ENCODE peak calls at places on chromosomes 4 and X, in ten cellular contexts. One of them, this sample, is unnamed.

GRCh38 chr4:84897516-84897915 is 69.0 kb downstream of the WDFY3 start:
- DNase-seq in RPMI8226: no peak
- DNase-seq in AG04449: no peak
- DNase-seq in lung: no peak
- DNase-seq in GM12892: no peak
- DNase-seq in stimulated activated CD8-positive, alpha-beta memory T cell treated with anti-CD3 and anti-CD28 coated beads, Interleukin-7, amount 100 ng/mL, for 24 hours: no peak
- DNase-seq in hypothalamus: no peak
- DNase-seq in HL-60: no peak
- DNase-seq in mesothelial cell of epicardium: no peak
- DNase-seq in NCI-H748 treated with DMSO at 0.1 percent for 48 hours: no peak
- DNase-seq in this sample: no peak

GRCh38 chr4:93771640-93772411 is 56.7 kb upstream of the ATOH1 start:
- DNase-seq in lung: no peak
- DNase-seq in GM12892: no peak
- DNase-seq in mesothelial cell of epicardium: no peak
- DNase-seq in stimulated activated CD8-positive, alpha-beta memory T cell treated with anti-CD3 and anti-CD28 coated beads, Interleukin-7, amount 100 ng/mL, for 24 hours: no peak
- DNase-seq in NCI-H748 treated with DMSO at 0.1 percent for 48 hours: no peak
- DNase-seq in RPMI8226: no peak
- DNase-seq in HL-60: no peak
- DNase-seq in hypothalamus: no peak
- DNase-seq in AG04449: no peak
- DNase-seq in this sample: no peak

GRCh38 chr4:25903905-25904747 is 9.9 kb upstream of the SMIM20 start:
- DNase-seq in AG04449: no peak
- DNase-seq in NCI-H748 treated with DMSO at 0.1 percent for 48 hours: no peak
- DNase-seq in RPMI8226: peak
- DNase-seq in stimulated activated CD8-positive, alpha-beta memory T cell treated with anti-CD3 and anti-CD28 coated beads, Interleukin-7, amount 100 ng/mL, for 24 hours: no peak
- DNase-seq in lung: no peak
- DNase-seq in GM12892: no peak
- DNase-seq in hypothalamus: no peak
- DNase-seq in HL-60: no peak
- DNase-seq in mesothelial cell of epicardium: no peak
- DNase-seq in this sample: no peak

GRCh38 chr4:55431710-55432336 is 36.1 kb downstream of the TMEM165 start:
- DNase-seq in mesothelial cell of epicardium: no peak
- DNase-seq in hypothalamus: no peak
- DNase-seq in stimulated activated CD8-positive, alpha-beta memory T cell treated with anti-CD3 and anti-CD28 coated beads, Interleukin-7, amount 100 ng/mL, for 24 hours: no peak
- DNase-seq in AG04449: no peak
- DNase-seq in HL-60: no peak
- DNase-seq in NCI-H748 treated with DMSO at 0.1 percent for 48 hours: no peak
- DNase-seq in lung: no peak
- DNase-seq in GM12892: no peak
- DNase-seq in RPMI8226: no peak
- DNase-seq in this sample: no peak

GRCh38 chrX:79444694-79445093 is 77.6 kb upstream of the ITM2A start:
- DNase-seq in hypothalamus: no peak
- DNase-seq in HL-60: no peak
- DNase-seq in RPMI8226: no peak
- DNase-seq in AG04449: no peak
- DNase-seq in stimulated activated CD8-positive, alpha-beta memory T cell treated with anti-CD3 and anti-CD28 coated beads, Interleukin-7, amount 100 ng/mL, for 24 hours: no peak
- DNase-seq in lung: no peak
- DNase-seq in mesothelial cell of epicardium: no peak
- DNase-seq in NCI-H748 treated with DMSO at 0.1 percent for 48 hours: no peak
- DNase-seq in GM12892: no peak
- DNase-seq in this sample: no peak

GRCh38 chr4:102819588-102820365 is 7.6 kb downstream of the UBE2D3 start:
- DNase-seq in AG04449: no peak
- DNase-seq in RPMI8226: no peak
- DNase-seq in hypothalamus: no peak
- DNase-seq in lung: no peak
- DNase-seq in mesothelial cell of epicardium: no peak
- DNase-seq in GM12892: no peak
- DNase-seq in NCI-H748 treated with DMSO at 0.1 percent for 48 hours: no peak
- DNase-seq in stimulated activated CD8-positive, alpha-beta memory T cell treated with anti-CD3 and anti-CD28 coated beads, Interleukin-7, amount 100 ng/mL, for 24 hours: no peak
- DNase-seq in HL-60: no peak
- DNase-seq in this sample: no peak

GRCh38 chr4:186473933-186474332 is 81.4 kb downstream of the MTNR1A start:
- DNase-seq in hypothalamus: no peak
- DNase-seq in RPMI8226: no peak
- DNase-seq in stimulated activated CD8-positive, alpha-beta memory T cell treated with anti-CD3 and anti-CD28 coated beads, Interleukin-7, amount 100 ng/mL, for 24 hours: no peak
- DNase-seq in NCI-H748 treated with DMSO at 0.1 percent for 48 hours: no peak
- DNase-seq in HL-60: no peak
- DNase-seq in GM12892: no peak
- DNase-seq in AG04449: no peak
- DNase-seq in mesothelial cell of epicardium: no peak
- DNase-seq in lung: no peak
- DNase-seq in this sample: no peak

GRCh38 chrX:112694811-112695210 is 15.1 kb upstream of the LHFPL1 start:
- DNase-seq in RPMI8226: no peak
- DNase-seq in GM12892: no peak
- DNase-seq in NCI-H748 treated with DMSO at 0.1 percent for 48 hours: no peak
- DNase-seq in hypothalamus: no peak
- DNase-seq in HL-60: no peak
- DNase-seq in mesothelial cell of epicardium: no peak
- DNase-seq in AG04449: no peak
- DNase-seq in stimulated activated CD8-positive, alpha-beta memory T cell treated with anti-CD3 and anti-CD28 coated beads, Interleukin-7, amount 100 ng/mL, for 24 hours: no peak
- DNase-seq in lung: no peak
- DNase-seq in this sample: no peak

GRCh38 chrX:68599256-68600152 is 48.0 kb upstream of the STARD8 start:
- DNase-seq in AG04449: no peak
- DNase-seq in hypothalamus: no peak
- DNase-seq in lung: no peak
- DNase-seq in HL-60: no peak
- DNase-seq in NCI-H748 treated with DMSO at 0.1 percent for 48 hours: no peak
- DNase-seq in GM12892: peak
- DNase-seq in stimulated activated CD8-positive, alpha-beta memory T cell treated with anti-CD3 and anti-CD28 coated beads, Interleukin-7, amount 100 ng/mL, for 24 hours: no peak
- DNase-seq in mesothelial cell of epicardium: no peak
- DNase-seq in RPMI8226: peak
- DNase-seq in this sample: no peak

GRCh38 chr4:6598641-6599040 is 23.7 kb downstream of the MAN2B2 start:
- DNase-seq in GM12892: no peak
- DNase-seq in HL-60: no peak
- DNase-seq in NCI-H748 treated with DMSO at 0.1 percent for 48 hours: no peak
- DNase-seq in RPMI8226: no peak
- DNase-seq in AG04449: no peak
- DNase-seq in stimulated activated CD8-positive, alpha-beta memory T cell treated with anti-CD3 and anti-CD28 coated beads, Interleukin-7, amount 100 ng/mL, for 24 hours: no peak
- DNase-seq in hypothalamus: no peak
- DNase-seq in mesothelial cell of epicardium: no peak
- DNase-seq in lung: no peak
- DNase-seq in this sample: no peak

GRCh38 chr4:165877291-165877690 is 4.3 kb downstream of the TLL1 start:
- DNase-seq in hypothalamus: no peak
- DNase-seq in lung: no peak
- DNase-seq in mesothelial cell of epicardium: no peak
- DNase-seq in AG04449: no peak
- DNase-seq in stimulated activated CD8-positive, alpha-beta memory T cell treated with anti-CD3 and anti-CD28 coated beads, Interleukin-7, amount 100 ng/mL, for 24 hours: no peak
- DNase-seq in GM12892: no peak
- DNase-seq in RPMI8226: no peak
- DNase-seq in HL-60: no peak
- DNase-seq in NCI-H748 treated with DMSO at 0.1 percent for 48 hours: no peak
- DNase-seq in this sample: no peak

GRCh38 chr4:145954924-145955339 is 16.3 kb upstream of the ZNF827 start:
- DNase-seq in stimulated activated CD8-positive, alpha-beta memory T cell treated with anti-CD3 and anti-CD28 coated beads, Interleukin-7, amount 100 ng/mL, for 24 hours: no peak
- DNase-seq in RPMI8226: peak
- DNase-seq in HL-60: no peak
- DNase-seq in GM12892: no peak
- DNase-seq in NCI-H748 treated with DMSO at 0.1 percent for 48 hours: no peak
- DNase-seq in AG04449: no peak
- DNase-seq in lung: no peak
- DNase-seq in hypothalamus: no peak
- DNase-seq in mesothelial cell of epicardium: no peak
- DNase-seq in this sample: no peak

GRCh38 chrX:129553619-129554288 is 13.7 kb downstream of the OCRL start:
- DNase-seq in HL-60: peak
- DNase-seq in AG04449: no peak
- DNase-seq in NCI-H748 treated with DMSO at 0.1 percent for 48 hours: no peak
- DNase-seq in hypothalamus: no peak
- DNase-seq in GM12892: no peak
- DNase-seq in stimulated activated CD8-positive, alpha-beta memory T cell treated with anti-CD3 and anti-CD28 coated beads, Interleukin-7, amount 100 ng/mL, for 24 hours: no peak
- DNase-seq in lung: no peak
- DNase-seq in RPMI8226: peak
- DNase-seq in mesothelial cell of epicardium: no peak
- DNase-seq in this sample: no peak

GRCh38 chrX:100404851-100405250 is 5.2 kb downstream of the PCDH19 start:
- DNase-seq in hypothalamus: no peak
- DNase-seq in mesothelial cell of epicardium: no peak
- DNase-seq in AG04449: no peak
- DNase-seq in NCI-H748 treated with DMSO at 0.1 percent for 48 hours: no peak
- DNase-seq in lung: no peak
- DNase-seq in HL-60: no peak
- DNase-seq in GM12892: no peak
- DNase-seq in RPMI8226: no peak
- DNase-seq in stimulated activated CD8-positive, alpha-beta memory T cell treated with anti-CD3 and anti-CD28 coated beads, Interleukin-7, amount 100 ng/mL, for 24 hours: no peak
- DNase-seq in this sample: no peak

GRCh38 chr4:185358514-185359433 is 37.0 kb downstream of the LRP2BP start:
- DNase-seq in mesothelial cell of epicardium: no peak
- DNase-seq in AG04449: peak
- DNase-seq in NCI-H748 treated with DMSO at 0.1 percent for 48 hours: no peak
- DNase-seq in stimulated activated CD8-positive, alpha-beta memory T cell treated with anti-CD3 and anti-CD28 coated beads, Interleukin-7, amount 100 ng/mL, for 24 hours: no peak
- DNase-seq in HL-60: no peak
- DNase-seq in GM12892: no peak
- DNase-seq in lung: no peak
- DNase-seq in RPMI8226: no peak
- DNase-seq in hypothalamus: no peak
- DNase-seq in this sample: no peak

GRCh38 chr4:89823416-89823815 is 13.5 kb downstream of the SNCA start:
- DNase-seq in NCI-H748 treated with DMSO at 0.1 percent for 48 hours: no peak
- DNase-seq in stimulated activated CD8-positive, alpha-beta memory T cell treated with anti-CD3 and anti-CD28 coated beads, Interleukin-7, amount 100 ng/mL, for 24 hours: no peak
- DNase-seq in HL-60: no peak
- DNase-seq in hypothalamus: no peak
- DNase-seq in lung: no peak
- DNase-seq in RPMI8226: no peak
- DNase-seq in GM12892: no peak
- DNase-seq in AG04449: no peak
- DNase-seq in mesothelial cell of epicardium: no peak
- DNase-seq in this sample: no peak

GRCh38 chrX:68433155-68433980 is at the start of gene OPHN1:
- DNase-seq in HL-60: peak
- DNase-seq in hypothalamus: peak
- DNase-seq in NCI-H748 treated with DMSO at 0.1 percent for 48 hours: no peak
- DNase-seq in lung: peak
- DNase-seq in RPMI8226: no peak
- DNase-seq in mesothelial cell of epicardium: peak
- DNase-seq in AG04449: no peak
- DNase-seq in stimulated activated CD8-positive, alpha-beta memory T cell treated with anti-CD3 and anti-CD28 coated beads, Interleukin-7, amount 100 ng/mL, for 24 hours: no peak
- DNase-seq in GM12892: no peak
- DNase-seq in this sample: peak

GRCh38 chr4:96986800-96987199 is 1146.9 kb downstream of the PDHA2 start:
- DNase-seq in NCI-H748 treated with DMSO at 0.1 percent for 48 hours: no peak
- DNase-seq in hypothalamus: no peak
- DNase-seq in AG04449: no peak
- DNase-seq in RPMI8226: no peak
- DNase-seq in mesothelial cell of epicardium: no peak
- DNase-seq in HL-60: no peak
- DNase-seq in stimulated activated CD8-positive, alpha-beta memory T cell treated with anti-CD3 and anti-CD28 coated beads, Interleukin-7, amount 100 ng/mL, for 24 hours: no peak
- DNase-seq in lung: no peak
- DNase-seq in GM12892: no peak
- DNase-seq in this sample: no peak

GRCh38 chrX:40988100-40988499 is 97.1 kb upstream of the USP9X start:
- DNase-seq in RPMI8226: no peak
- DNase-seq in HL-60: no peak
- DNase-seq in GM12892: no peak
- DNase-seq in mesothelial cell of epicardium: no peak
- DNase-seq in stimulated activated CD8-positive, alpha-beta memory T cell treated with anti-CD3 and anti-CD28 coated beads, Interleukin-7, amount 100 ng/mL, for 24 hours: no peak
- DNase-seq in AG04449: no peak
- DNase-seq in lung: no peak
- DNase-seq in NCI-H748 treated with DMSO at 0.1 percent for 48 hours: no peak
- DNase-seq in hypothalamus: no peak
- DNase-seq in this sample: no peak

GRCh38 chr4:150237110-150237852 is 159.0 kb downstream of the DCLK2 start:
- DNase-seq in HL-60: no peak
- DNase-seq in RPMI8226: no peak
- DNase-seq in GM12892: no peak
- DNase-seq in stimulated activated CD8-positive, alpha-beta memory T cell treated with anti-CD3 and anti-CD28 coated beads, Interleukin-7, amount 100 ng/mL, for 24 hours: no peak
- DNase-seq in NCI-H748 treated with DMSO at 0.1 percent for 48 hours: no peak
- DNase-seq in AG04449: peak
- DNase-seq in lung: no peak
- DNase-seq in mesothelial cell of epicardium: no peak
- DNase-seq in hypothalamus: no peak
- DNase-seq in this sample: no peak

GRCh38 chr4:71231073-71231752 is 107.6 kb upstream of the SLC4A4 start:
- DNase-seq in GM12892: no peak
- DNase-seq in hypothalamus: peak
- DNase-seq in mesothelial cell of epicardium: no peak
- DNase-seq in lung: peak
- DNase-seq in stimulated activated CD8-positive, alpha-beta memory T cell treated with anti-CD3 and anti-CD28 coated beads, Interleukin-7, amount 100 ng/mL, for 24 hours: no peak
- DNase-seq in AG04449: no peak
- DNase-seq in NCI-H748 treated with DMSO at 0.1 percent for 48 hours: no peak
- DNase-seq in HL-60: no peak
- DNase-seq in RPMI8226: peak
- DNase-seq in this sample: peak